ENCODE peak calls at places on chromosomes 11 and 22, in nine cellular contexts. One of them, this sample, is unnamed.

GRCh38 chr11:47241740-47242400 is 6.7 kb downstream of the ACP2 start:
- DNase-seq in body of pancreas: no peak
- DNase-seq in A549: no peak
- DNase-seq in ovary: no peak
- DNase-seq in GM12878: no peak
- DNase-seq in breast epithelium: no peak
- DNase-seq in adrenal gland: no peak
- DNase-seq in right lobe of liver: no peak
- DNase-seq in HCT116: no peak
- DNase-seq in this sample: no peak

GRCh38 chr11:64787526-64788320 is 9.4 kb upstream of the SF1 start:
- DNase-seq in body of pancreas: peak; percentile 77
- DNase-seq in A549: peak; percentile 89
- DNase-seq in ovary: no peak
- DNase-seq in GM12878: no peak
- DNase-seq in breast epithelium: no peak
- DNase-seq in adrenal gland: no peak
- DNase-seq in right lobe of liver: peak; percentile 75
- DNase-seq in HCT116: no peak
- DNase-seq in this sample: peak; percentile 86

GRCh38 chr11:32162906-32163305 is 72.0 kb downstream of the RCN1 start:
- DNase-seq in body of pancreas: no peak
- DNase-seq in A549: no peak
- DNase-seq in ovary: no peak
- DNase-seq in GM12878: no peak
- DNase-seq in breast epithelium: no peak
- DNase-seq in adrenal gland: no peak
- DNase-seq in right lobe of liver: no peak
- DNase-seq in HCT116: no peak
- DNase-seq in this sample: no peak

GRCh38 chr11:67507242-67507890 is 596 bp downstream of the CDK2AP2 start:
- DNase-seq in body of pancreas: peak; percentile 84
- DNase-seq in A549: peak; percentile 54
- DNase-seq in ovary: no peak
- DNase-seq in GM12878: no peak
- DNase-seq in breast epithelium: peak; percentile 69
- DNase-seq in adrenal gland: peak; percentile 74
- DNase-seq in right lobe of liver: no peak
- DNase-seq in HCT116: peak; percentile 74
- DNase-seq in this sample: peak; percentile 92

GRCh38 chr22:50261615-50262459 is at the start of gene MAPK12:
- DNase-seq in body of pancreas: no peak
- DNase-seq in A549: no peak
- DNase-seq in ovary: peak; percentile 56
- DNase-seq in GM12878: no peak
- DNase-seq in breast epithelium: no peak
- DNase-seq in adrenal gland: no peak
- DNase-seq in right lobe of liver: no peak
- DNase-seq in HCT116: no peak
- DNase-seq in this sample: no peak

GRCh38 chr11:115701284-115701875 is 197.2 kb upstream of the CADM1 start:
- DNase-seq in body of pancreas: no peak
- DNase-seq in A549: no peak
- DNase-seq in ovary: no peak
- DNase-seq in GM12878: no peak
- DNase-seq in breast epithelium: no peak
- DNase-seq in adrenal gland: no peak
- DNase-seq in right lobe of liver: no peak
- DNase-seq in HCT116: no peak
- DNase-seq in this sample: no peak

GRCh38 chr11:75198278-75198948 is 42.2 kb upstream of the TPBGL start:
- DNase-seq in body of pancreas: no peak
- DNase-seq in A549: no peak
- DNase-seq in ovary: no peak
- DNase-seq in GM12878: no peak
- DNase-seq in breast epithelium: peak; percentile 81
- DNase-seq in adrenal gland: no peak
- DNase-seq in right lobe of liver: no peak
- DNase-seq in HCT116: no peak
- DNase-seq in this sample: no peak

GRCh38 chr11:102981324-102981910 is 25.9 kb upstream of the MMP13 start:
- DNase-seq in body of pancreas: no peak
- DNase-seq in A549: no peak
- DNase-seq in ovary: no peak
- DNase-seq in GM12878: no peak
- DNase-seq in breast epithelium: no peak
- DNase-seq in adrenal gland: no peak
- DNase-seq in right lobe of liver: no peak
- DNase-seq in HCT116: no peak
- DNase-seq in this sample: no peak

GRCh38 chr22:19862616-19863246 is 8.1 kb upstream of the GNB1L start:
- DNase-seq in body of pancreas: no peak
- DNase-seq in A549: no peak
- DNase-seq in ovary: no peak
- DNase-seq in GM12878: no peak
- DNase-seq in breast epithelium: no peak
- DNase-seq in adrenal gland: no peak
- DNase-seq in right lobe of liver: no peak
- DNase-seq in HCT116: no peak
- DNase-seq in this sample: no peak

GRCh38 chr22:30821863-30822215 is 127.2 kb downstream of the OSBP2 start:
- DNase-seq in body of pancreas: no peak
- DNase-seq in A549: no peak
- DNase-seq in ovary: no peak
- DNase-seq in GM12878: no peak
- DNase-seq in breast epithelium: no peak
- DNase-seq in adrenal gland: no peak
- DNase-seq in right lobe of liver: no peak
- DNase-seq in HCT116: no peak
- DNase-seq in this sample: no peak

GRCh38 chr22:36587289-36588154 is 58.6 kb upstream of the EIF3D start:
- DNase-seq in body of pancreas: no peak
- DNase-seq in A549: peak; percentile 25
- DNase-seq in ovary: no peak
- DNase-seq in GM12878: no peak
- DNase-seq in breast epithelium: no peak
- DNase-seq in adrenal gland: no peak
- DNase-seq in right lobe of liver: peak; percentile 11
- DNase-seq in HCT116: no peak
- DNase-seq in this sample: no peak

DNA sequence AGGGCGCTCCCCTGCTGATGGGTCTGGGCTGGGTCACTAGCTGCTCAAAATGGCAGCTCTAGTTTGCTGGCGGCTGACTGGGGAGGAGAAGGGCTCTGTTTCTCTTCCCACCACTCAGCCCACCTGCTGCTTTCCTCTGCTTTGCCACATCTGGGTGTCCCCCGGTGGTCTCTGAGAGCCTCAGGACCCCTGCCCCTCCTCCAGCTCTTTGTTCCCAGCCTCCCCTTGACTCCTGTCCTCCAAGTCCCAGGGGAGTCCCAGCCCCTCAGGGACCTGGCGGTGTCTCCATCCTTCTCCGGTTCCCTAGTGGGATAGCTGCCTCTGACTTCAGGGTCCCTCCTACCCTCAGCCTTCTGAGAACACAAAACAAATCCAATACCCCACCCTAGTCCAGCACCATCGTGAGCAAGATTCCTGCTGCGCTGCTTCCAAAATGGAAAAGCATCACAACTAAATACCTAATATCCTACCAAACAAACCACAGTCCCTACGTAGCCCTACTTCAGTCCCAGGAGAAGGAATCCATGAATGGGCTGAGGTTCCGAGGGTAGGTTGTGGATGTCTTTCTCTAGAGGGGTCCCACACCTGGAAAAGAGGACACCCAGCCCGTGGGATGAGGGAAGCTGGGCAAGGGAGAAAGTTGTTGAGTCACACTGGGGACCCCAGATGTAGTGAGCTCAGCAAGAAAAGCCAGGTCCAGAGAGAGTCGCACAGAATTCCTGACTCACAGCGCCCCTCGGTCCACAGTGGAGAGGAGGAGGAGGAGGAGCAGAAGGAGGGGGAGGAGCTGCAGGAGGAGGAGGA is 45.0 kb upstream of the NNMT start:
- DNase-seq in body of pancreas: no peak
- DNase-seq in A549: no peak
- DNase-seq in ovary: peak; percentile 79
- DNase-seq in GM12878: no peak
- DNase-seq in breast epithelium: no peak
- DNase-seq in adrenal gland: no peak
- DNase-seq in right lobe of liver: no peak
- DNase-seq in HCT116: no peak
- DNase-seq in this sample: no peak
- TF ChIP-seq POLR2A in body of pancreas: no peak
- TF ChIP-seq POLR2A in A549: no peak
- TF ChIP-seq POLR2A in ovary: no peak
- TF ChIP-seq POLR2A in GM12878: no peak
- TF ChIP-seq POLR2A in breast epithelium: no peak
- TF ChIP-seq POLR2A in adrenal gland: no peak
- TF ChIP-seq POLR2A in right lobe of liver: no peak
- TF ChIP-seq POLR2A in HCT116: no peak
- TF ChIP-seq POLR2A in this sample: no peak

DNA sequence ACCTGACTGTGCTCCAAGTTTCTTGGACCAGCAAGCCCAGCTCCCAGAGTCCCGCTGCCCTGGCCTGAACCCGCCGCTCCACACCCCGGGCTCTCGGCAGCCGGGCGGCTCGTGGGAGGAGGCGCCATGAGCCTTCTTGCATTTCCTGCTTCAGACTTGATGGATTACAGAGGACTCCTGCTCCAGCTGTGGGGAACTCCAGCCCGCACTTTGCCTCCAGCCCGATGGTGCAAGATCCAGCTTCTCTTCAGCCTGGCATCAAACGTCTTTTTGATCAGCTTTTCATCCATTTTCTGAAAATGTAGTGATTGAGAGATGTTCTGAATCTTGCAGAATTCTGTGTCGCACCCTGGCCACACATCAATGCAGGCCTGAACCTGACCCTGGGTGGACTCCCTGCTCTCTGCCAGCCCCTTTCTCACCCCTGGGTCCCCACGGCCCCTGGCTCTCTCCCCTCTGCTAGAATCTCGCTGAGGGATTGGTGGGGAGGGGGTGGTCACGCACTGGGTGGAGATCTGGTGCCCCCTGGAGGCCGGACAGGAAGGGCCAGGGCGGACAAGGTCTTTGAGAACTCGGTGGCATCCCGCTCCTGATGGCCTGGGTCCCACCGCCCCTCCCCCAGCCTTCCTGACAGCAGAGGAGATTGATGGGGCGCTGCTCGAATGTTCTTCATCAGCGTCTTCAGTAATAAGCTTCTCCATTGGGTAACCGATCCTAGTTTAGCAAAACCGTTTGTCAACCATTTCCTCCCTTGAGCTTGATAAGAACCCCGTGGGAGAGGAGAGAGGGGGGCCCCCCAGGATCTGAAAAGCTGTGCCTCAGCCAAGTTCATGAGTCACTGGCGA is 12.1 kb upstream of the NFAM1 start:
- DNase-seq in body of pancreas: peak; percentile 88
- DNase-seq in A549: peak; percentile 74
- DNase-seq in ovary: peak; percentile 84
- DNase-seq in GM12878: peak; percentile 73
- DNase-seq in breast epithelium: peak; percentile 70
- DNase-seq in adrenal gland: peak; percentile 81
- DNase-seq in right lobe of liver: peak; percentile 76
- DNase-seq in HCT116: peak; percentile 67
- DNase-seq in this sample: peak; percentile 76
- TF ChIP-seq POLR2A in body of pancreas: peak; percentile 34
- TF ChIP-seq POLR2A in A549: no peak
- TF ChIP-seq POLR2A in ovary: peak; percentile 52
- TF ChIP-seq POLR2A in GM12878: peak; percentile 81
- TF ChIP-seq POLR2A in breast epithelium: no peak
- TF ChIP-seq POLR2A in adrenal gland: no peak
- TF ChIP-seq POLR2A in right lobe of liver: no peak
- TF ChIP-seq POLR2A in HCT116: peak; percentile 44
- TF ChIP-seq POLR2A in this sample: no peak

GRCh38 chr11:121453589-121454299 is 977 bp upstream of the SORL1-AS1 start:
- DNase-seq in body of pancreas: no peak
- DNase-seq in A549: no peak
- DNase-seq in ovary: no peak
- DNase-seq in GM12878: no peak
- DNase-seq in breast epithelium: no peak
- DNase-seq in adrenal gland: no peak
- DNase-seq in right lobe of liver: no peak
- DNase-seq in HCT116: no peak
- DNase-seq in this sample: no peak

GRCh38 chr11:121450424-121450823 is 1.7 kb upstream of the SORL1 start:
- DNase-seq in body of pancreas: no peak
- DNase-seq in A549: no peak
- DNase-seq in ovary: no peak
- DNase-seq in GM12878: no peak
- DNase-seq in breast epithelium: no peak
- DNase-seq in adrenal gland: no peak
- DNase-seq in right lobe of liver: no peak
- DNase-seq in HCT116: no peak
- DNase-seq in this sample: no peak

GRCh38 chr11:121451178-121451981 is 734 bp upstream of the SORL1 start:
- DNase-seq in body of pancreas: peak; percentile 20
- DNase-seq in A549: no peak
- DNase-seq in ovary: no peak
- DNase-seq in GM12878: no peak
- DNase-seq in breast epithelium: no peak
- DNase-seq in adrenal gland: no peak
- DNase-seq in right lobe of liver: peak; percentile 77
- DNase-seq in HCT116: no peak
- DNase-seq in this sample: peak; percentile 43

GRCh38 chr11:121451982-121452608 is at the start of gene SORL1:
- DNase-seq in body of pancreas: peak; percentile 60
- DNase-seq in A549: peak; percentile 55
- DNase-seq in ovary: peak; percentile 74
- DNase-seq in GM12878: no peak
- DNase-seq in breast epithelium: peak; percentile 62
- DNase-seq in adrenal gland: peak; percentile 68
- DNase-seq in right lobe of liver: peak; percentile 89
- DNase-seq in HCT116: no peak
- DNase-seq in this sample: peak; percentile 86

DNA sequence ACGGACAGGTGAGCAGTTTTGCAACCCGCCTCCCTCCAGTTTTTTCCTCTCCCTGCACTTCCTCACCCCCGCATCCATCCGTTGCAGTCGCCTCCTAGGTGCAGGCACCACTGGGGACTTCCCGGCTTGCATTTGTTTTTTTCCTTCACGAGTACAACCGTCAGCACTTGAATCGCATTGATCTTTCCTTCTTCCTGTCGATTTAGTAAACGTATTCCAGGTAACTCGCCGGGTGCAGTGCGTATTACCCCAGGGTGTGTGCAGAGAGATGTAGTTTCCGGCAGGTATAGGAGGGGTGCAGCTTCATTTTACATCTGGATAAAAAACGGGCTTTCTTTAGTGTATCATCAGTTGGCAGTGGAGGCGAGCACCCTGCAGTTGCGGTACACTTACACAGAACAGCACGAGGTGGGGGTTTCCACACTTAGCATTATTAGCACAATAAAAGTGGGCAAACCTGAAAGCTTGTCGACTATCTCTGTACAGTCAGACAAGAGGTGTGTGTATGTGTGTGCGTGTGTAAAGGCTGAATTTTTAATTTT is at the start of gene SORL1-AS1:
- DNase-seq in body of pancreas: peak; percentile 19
- DNase-seq in A549: peak; percentile 12
- DNase-seq in ovary: no peak
- DNase-seq in GM12878: no peak
- DNase-seq in breast epithelium: no peak
- DNase-seq in adrenal gland: no peak
- DNase-seq in right lobe of liver: no peak
- DNase-seq in HCT116: no peak
- DNase-seq in this sample: peak; percentile 54
- TF ChIP-seq POLR2A in body of pancreas: no peak
- TF ChIP-seq POLR2A in A549: no peak
- TF ChIP-seq POLR2A in ovary: no peak
- TF ChIP-seq POLR2A in GM12878: no peak
- TF ChIP-seq POLR2A in breast epithelium: no peak
- TF ChIP-seq POLR2A in adrenal gland: no peak
- TF ChIP-seq POLR2A in right lobe of liver: peak; percentile 56
- TF ChIP-seq POLR2A in HCT116: no peak
- TF ChIP-seq POLR2A in this sample: no peak

GRCh38 chr11:76233936-76234703 is 27.8 kb upstream of the WNT11 start:
- DNase-seq in body of pancreas: peak; percentile 31
- DNase-seq in A549: no peak
- DNase-seq in ovary: peak; percentile 60
- DNase-seq in GM12878: peak; percentile 37
- DNase-seq in breast epithelium: peak; percentile 44
- DNase-seq in adrenal gland: peak; percentile 41
- DNase-seq in right lobe of liver: no peak
- DNase-seq in HCT116: no peak
- DNase-seq in this sample: peak; percentile 56
- TF ChIP-seq POLR2A in body of pancreas: no peak
- TF ChIP-seq POLR2A in A549: no peak
- TF ChIP-seq POLR2A in ovary: peak; percentile 20
- TF ChIP-seq POLR2A in GM12878: peak; percentile 81
- TF ChIP-seq POLR2A in breast epithelium: no peak
- TF ChIP-seq POLR2A in adrenal gland: peak; percentile 1
- TF ChIP-seq POLR2A in right lobe of liver: no peak
- TF ChIP-seq POLR2A in HCT116: no peak
- TF ChIP-seq POLR2A in this sample: no peak

This sample was measured in Peyer's patch.